ENCODE peak calls at places on chromosomes 16 and 17, in five cellular contexts. F is T-helper 9 cell, T is activated T-helper 1 cell treated with Interleukin-2 at 50 U/mL for 16 hours, B is T-helper 17 cell, I is kidney glomerular epithelial cell. P is an unnamed sample.

GRCh38 chr16:31201511-31202401 is 804 bp downstream of the PYCARD start:
- DNase-seq in F (peak; percentile 30), T (no peak), B (no peak), I (no peak), P (no peak)

GRCh38 chr16:51374346-51374745 is 223.3 kb upstream of the SALL1 start:
- DNase-seq in F (no peak), T (no peak), B (no peak), I (peak; percentile 79), P (peak; percentile 75)

GRCh38 chr17:75271233-75271954 is 363 bp upstream of the MIF4GD start:
- DNase-seq in F (peak; percentile 83), T (peak; percentile 87), B (peak; percentile 85), I (peak; percentile 52), P (peak; percentile 83)

GRCh38 chr17:64236827-64237403 is 26.1 kb downstream of the TEX2 start:
- DNase-seq in F (no peak), T (no peak), B (no peak), I (no peak), P (peak; percentile 37)

GRCh38 chr16:3038256-3038655 is 1.5 kb upstream of the BICDL2 start:
- DNase-seq in F (no peak), T (no peak), B (no peak), I (no peak), P (no peak)

GRCh38 chr17:29561541-29562517 is 5.0 kb downstream of the ABHD15 start:
- DNase-seq in F (no peak), T (no peak), B (no peak), I (no peak), P (no peak)

GRCh38 chr16:81526935-81527334 is 82.3 kb downstream of the CMIP start:
- DNase-seq in F (no peak), T (no peak), B (no peak), I (no peak), P (peak; percentile 34)

GRCh38 chr17:69637399-69638165 is 223.1 kb downstream of the MAP2K6 start:
- DNase-seq in F (no peak), T (no peak), B (no peak), I (peak; percentile 14), P (peak; percentile 74)